ENCODE peak calls at places on chromosomes 7 and 10, in ten cellular contexts. B is NCI-H1105 treated with DMSO at 0.1 percent for 48 hours; G is activated CD4-positive, alpha-beta T cell treated with anti-CD3 and anti-CD28 coated beads for 4 hours; M is left ventricle myocardium inferior; W is stimulated activated CD4-positive, alpha-beta T cell treated with anti-CD3 and anti-CD28 coated beads, Interleukin-1b, Interleukin-23, amount 100 ng/mL, for 1 hour; V is fibroblast of the aortic adventitia; X is EL; Y is cardiac septum; K is HT-29; Q is brain microvascular endothelial cell. C is an unnamed sample.

GRCh38 chr10:127916826-127917225 is 9.9 kb downstream of the PTPRE start:
- DNase-seq in Y (no peak), B (no peak), G (no peak), X (no peak), W (no peak), Q (no peak), V (no peak), K (no peak), M (no peak), C (no peak)

GRCh38 chr7:91512958-91513357 is 248.7 kb downstream of the FZD1 start:
- DNase-seq in W (no peak), V (no peak), Q (no peak), M (no peak), X (peak; percentile 43), B (no peak), G (no peak), K (no peak), Y (no peak), C (no peak)

GRCh38 chr7:41097501-41097900 is 605.4 kb downstream of the INHBA start:
- DNase-seq in V (peak; percentile 26), M (no peak), K (no peak), W (no peak), G (no peak), Y (no peak), X (peak; percentile 70), B (no peak), Q (peak; percentile 76), C (no peak)

GRCh38 chr10:7319632-7320031 is 91.2 kb downstream of the SFMBT2 start:
- DNase-seq in B (no peak), M (no peak), G (no peak), Y (no peak), V (no peak), X (no peak), Q (no peak), K (no peak), W (no peak), C (no peak)

GRCh38 chr7:155380221-155380861 is 77.6 kb upstream of the EN2 start:
- DNase-seq in V (peak; percentile 65), Q (peak; percentile 49), G (peak; percentile 59), K (peak; percentile 84), W (peak; percentile 10), Y (no peak), B (peak; percentile 60), X (peak; percentile 50), M (peak; percentile 62), C (no peak)

GRCh38 chr7:139297795-139298194 is 43.3 kb upstream of the FMC1 start:
- DNase-seq in G (no peak), B (no peak), V (no peak), Q (no peak), M (no peak), Y (no peak), X (no peak), W (no peak), K (peak; percentile 71), C (no peak)

GRCh38 chr7:29318853-29319718 is 124.5 kb downstream of the CHN2 start:
- DNase-seq in V (no peak), G (no peak), X (no peak), Q (no peak), K (no peak), M (no peak), W (no peak), B (no peak), Y (no peak), C (no peak)

GRCh38 chr10:27319752-27320561 is 79.4 kb upstream of the ACBD5 start:
- DNase-seq in G (peak; percentile 5), Y (peak; percentile 77), M (peak; percentile 49), X (peak; percentile 53), B (no peak), W (no peak), V (peak; percentile 60), K (peak; percentile 83), Q (peak; percentile 13), C (no peak)

GRCh38 chr10:46050956-46051355 is 4.9 kb upstream of the MSMB start:
- DNase-seq in Y (no peak), K (no peak), B (no peak), W (no peak), G (no peak), Q (no peak), X (peak; percentile 33), M (no peak), V (no peak), C (no peak)

GRCh38 chr10:70890917-70891431 is 2.6 kb upstream of the PCBD1 start:
- DNase-seq in Y (peak; percentile 86), W (no peak), Q (no peak), X (no peak), V (peak; percentile 68), K (no peak), B (no peak), G (no peak), M (peak; percentile 72), C (no peak)

GRCh38 chr10:69709366-69709941 is 79.4 kb downstream of the FAM241B start:
- DNase-seq in K (no peak), Y (no peak), Q (no peak), V (no peak), B (no peak), M (no peak), X (no peak), G (no peak), W (no peak), C (no peak)

GRCh38 chr7:39672176-39672575 is 48.8 kb downstream of the RALA start:
- DNase-seq in M (no peak), W (no peak), G (no peak), Q (no peak), B (no peak), Y (no peak), V (no peak), X (no peak), K (no peak), C (no peak)

GRCh38 chr10:14126697-14127440 is 203.9 kb downstream of the FRMD4A start:
- DNase-seq in X (peak; percentile 68), W (no peak), B (no peak), M (no peak), V (peak; percentile 10), Y (no peak), Q (peak; percentile 12), K (no peak), G (no peak), C (no peak)

GRCh38 chr7:44348300-44348699 is 22.9 kb upstream of the CAMK2B start:
- DNase-seq in X (peak; percentile 72), V (peak; percentile 42), Y (no peak), Q (peak; percentile 49), K (peak; percentile 44), W (no peak), M (no peak), B (no peak), G (no peak), C (no peak)

GRCh38 chr10:35416628-35417625 is 80.6 kb downstream of the CCNY start:
- DNase-seq in B (peak; percentile 42), M (no peak), G (no peak), K (no peak), V (no peak), X (no peak), W (no peak), Y (no peak), Q (no peak), C (no peak)

GRCh38 chr10:70656489-70656888 is 15.8 kb upstream of the ADAMTS14 start:
- DNase-seq in K (no peak), Y (peak; percentile 74), X (peak; percentile 100), W (no peak), Q (peak; percentile 99), V (peak; percentile 96), B (no peak), M (no peak), G (no peak), C (peak; percentile 58)

GRCh38 chr7:44490351-44491200 is at the start of gene NUDCD3:
- DNase-seq in K (peak; percentile 94), Y (peak; percentile 92), Q (peak; percentile 73), G (peak; percentile 83), W (peak; percentile 52), X (peak; percentile 83), M (peak; percentile 84), B (peak; percentile 85), V (peak; percentile 90), C (peak; percentile 67)

GRCh38 chr10:131077724-131078123 is 233.8 kb downstream of the TCERG1L start:
- DNase-seq in Q (no peak), W (no peak), X (no peak), K (no peak), V (no peak), M (no peak), B (no peak), G (no peak), Y (no peak), C (no peak)

GRCh38 chr10:86266446-86267242 is 100.0 kb downstream of the GRID1 start:
- DNase-seq in W (no peak), K (no peak), Q (no peak), B (no peak), G (no peak), Y (peak; percentile 7), V (no peak), X (no peak), M (no peak), C (no peak)

GRCh38 chr10:22686347-22686746 is 28.0 kb downstream of the PIP4K2A start:
- DNase-seq in Q (no peak), V (no peak), Y (no peak), K (no peak), M (no peak), W (no peak), B (no peak), G (no peak), X (no peak), C (no peak)

GRCh38 chr7:2930310-2931033 is 86.4 kb upstream of the GNA12 start:
- DNase-seq in Q (no peak), W (no peak), M (peak; percentile 5), V (no peak), Y (peak; percentile 59), B (no peak), X (no peak), K (no peak), G (no peak), C (no peak)

GRCh38 chr7:157652161-157652953 is 315.6 kb downstream of the DNAJB6 start:
- DNase-seq in M (no peak), Q (no peak), B (no peak), W (no peak), X (no peak), Y (no peak), V (no peak), K (no peak), G (no peak), C (no peak)

GRCh38 chr10:4851846-4852245 is 25.8 kb downstream of the AKR1E2 start:
- DNase-seq in W (no peak), V (peak; percentile 46), Y (no peak), G (no peak), M (peak; percentile 58), B (no peak), X (no peak), K (no peak), Q (no peak), C (no peak)

C was measured in HS-27A.